ENCODE peak calls at places on chromosomes 1 and 21, in nine cellular contexts. One of them, this sample, is unnamed.

GRCh38 chr1:41920658-41921057 is 1.9 kb upstream of the HIVEP3 start:
- DNase-seq in hepatic stellate cell: no peak
- DNase-seq in CD4-positive, alpha-beta memory T cell: no peak
- DNase-seq in A549: peak
- DNase-seq in GM23338: no peak
- DNase-seq in brain pericyte: no peak
- DNase-seq in non-pigmented ciliary epithelial cell: no peak
- DNase-seq in NT2/D1: no peak
- DNase-seq in effector CD8-positive, alpha-beta T cell: no peak
- DNase-seq in this sample: no peak

GRCh38 chr1:35935436-35935835 is 4.5 kb downstream of the AGO3 start:
- DNase-seq in brain pericyte: no peak
- DNase-seq in CD4-positive, alpha-beta memory T cell: no peak
- DNase-seq in effector CD8-positive, alpha-beta T cell: no peak
- DNase-seq in hepatic stellate cell: no peak
- DNase-seq in A549: no peak
- DNase-seq in GM23338: peak
- DNase-seq in non-pigmented ciliary epithelial cell: no peak
- DNase-seq in NT2/D1: no peak
- DNase-seq in this sample: no peak

GRCh38 chr1:153526132-153526543 is 9.7 kb downstream of the S100A6 start:
- DNase-seq in non-pigmented ciliary epithelial cell: no peak
- DNase-seq in effector CD8-positive, alpha-beta T cell: no peak
- DNase-seq in A549: no peak
- DNase-seq in GM23338: no peak
- DNase-seq in CD4-positive, alpha-beta memory T cell: no peak
- DNase-seq in hepatic stellate cell: no peak
- DNase-seq in brain pericyte: no peak
- DNase-seq in NT2/D1: no peak
- DNase-seq in this sample: no peak

GRCh38 chr1:86441997-86442396 is 18.0 kb downstream of the CLCA2 start:
- DNase-seq in non-pigmented ciliary epithelial cell: no peak
- DNase-seq in effector CD8-positive, alpha-beta T cell: no peak
- DNase-seq in NT2/D1: no peak
- DNase-seq in brain pericyte: no peak
- DNase-seq in hepatic stellate cell: no peak
- DNase-seq in A549: no peak
- DNase-seq in GM23338: no peak
- DNase-seq in CD4-positive, alpha-beta memory T cell: no peak
- DNase-seq in this sample: no peak

GRCh38 chr1:54409156-54410142 is 3.3 kb upstream of the SSBP3 start:
- DNase-seq in hepatic stellate cell: no peak
- DNase-seq in A549: no peak
- DNase-seq in non-pigmented ciliary epithelial cell: no peak
- DNase-seq in brain pericyte: no peak
- DNase-seq in NT2/D1: no peak
- DNase-seq in CD4-positive, alpha-beta memory T cell: no peak
- DNase-seq in effector CD8-positive, alpha-beta T cell: no peak
- DNase-seq in GM23338: no peak
- DNase-seq in this sample: no peak

GRCh38 chr1:102897537-102897936 is 210.8 kb downstream of the COL11A1 start:
- DNase-seq in effector CD8-positive, alpha-beta T cell: no peak
- DNase-seq in CD4-positive, alpha-beta memory T cell: no peak
- DNase-seq in brain pericyte: no peak
- DNase-seq in non-pigmented ciliary epithelial cell: peak
- DNase-seq in A549: peak
- DNase-seq in GM23338: no peak
- DNase-seq in NT2/D1: no peak
- DNase-seq in hepatic stellate cell: no peak
- DNase-seq in this sample: no peak

GRCh38 chr21:31180256-31181088 is 142.2 kb upstream of the KRTAP19-8 start:
- DNase-seq in CD4-positive, alpha-beta memory T cell: no peak
- DNase-seq in GM23338: peak
- DNase-seq in hepatic stellate cell: peak
- DNase-seq in effector CD8-positive, alpha-beta T cell: no peak
- DNase-seq in brain pericyte: no peak
- DNase-seq in A549: peak
- DNase-seq in NT2/D1: no peak
- DNase-seq in non-pigmented ciliary epithelial cell: no peak
- DNase-seq in this sample: no peak

GRCh38 chr1:112445591-112445990 is 49.6 kb downstream of the CTTNBP2NL start:
- DNase-seq in GM23338: no peak
- DNase-seq in CD4-positive, alpha-beta memory T cell: no peak
- DNase-seq in hepatic stellate cell: no peak
- DNase-seq in non-pigmented ciliary epithelial cell: no peak
- DNase-seq in effector CD8-positive, alpha-beta T cell: no peak
- DNase-seq in A549: no peak
- DNase-seq in brain pericyte: no peak
- DNase-seq in NT2/D1: no peak
- DNase-seq in this sample: no peak

GRCh38 chr1:167629681-167630567 is at the start of gene RCSD1:
- DNase-seq in CD4-positive, alpha-beta memory T cell: peak
- DNase-seq in effector CD8-positive, alpha-beta T cell: peak
- DNase-seq in brain pericyte: no peak
- DNase-seq in hepatic stellate cell: peak
- DNase-seq in A549: no peak
- DNase-seq in non-pigmented ciliary epithelial cell: no peak
- DNase-seq in NT2/D1: no peak
- DNase-seq in GM23338: peak
- DNase-seq in this sample: peak

GRCh38 chr21:33894736-33895288 is 20.8 kb downstream of the ATP5PO start:
- DNase-seq in CD4-positive, alpha-beta memory T cell: peak
- DNase-seq in non-pigmented ciliary epithelial cell: peak
- DNase-seq in effector CD8-positive, alpha-beta T cell: peak
- DNase-seq in GM23338: peak
- DNase-seq in hepatic stellate cell: peak
- DNase-seq in A549: peak
- DNase-seq in NT2/D1: peak
- DNase-seq in brain pericyte: peak
- DNase-seq in this sample: no peak

GRCh38 chr1:9942399-9942938 is 722 bp downstream of the LZIC start:
- DNase-seq in NT2/D1: no peak
- DNase-seq in A549: peak
- DNase-seq in CD4-positive, alpha-beta memory T cell: peak
- DNase-seq in brain pericyte: no peak
- DNase-seq in effector CD8-positive, alpha-beta T cell: no peak
- DNase-seq in GM23338: peak
- DNase-seq in non-pigmented ciliary epithelial cell: peak
- DNase-seq in hepatic stellate cell: peak
- DNase-seq in this sample: no peak

GRCh38 chr1:3237994-3238704 is 169.1 kb downstream of the PRDM16 start:
- DNase-seq in NT2/D1: no peak
- DNase-seq in A549: no peak
- DNase-seq in brain pericyte: no peak
- DNase-seq in non-pigmented ciliary epithelial cell: no peak
- DNase-seq in GM23338: no peak
- DNase-seq in hepatic stellate cell: no peak
- DNase-seq in CD4-positive, alpha-beta memory T cell: no peak
- DNase-seq in effector CD8-positive, alpha-beta T cell: no peak
- DNase-seq in this sample: no peak

GRCh38 chr21:36609654-36610053 is 89.3 kb upstream of the SIM2 start:
- DNase-seq in CD4-positive, alpha-beta memory T cell: no peak
- DNase-seq in A549: no peak
- DNase-seq in NT2/D1: no peak
- DNase-seq in brain pericyte: no peak
- DNase-seq in non-pigmented ciliary epithelial cell: no peak
- DNase-seq in GM23338: no peak
- DNase-seq in effector CD8-positive, alpha-beta T cell: no peak
- DNase-seq in hepatic stellate cell: no peak
- DNase-seq in this sample: no peak

This sample was measured in T-helper 17 cell.